ENCODE peak calls at places on chromosomes 5 and 9, in four cellular contexts. O, W, L and J are unnamed samples.

GRCh38 chr5:154858972-154859950 is 834 bp downstream of the CNOT8 start:
- DNase-seq in O (no peak), W (no peak), L (no peak), J (no peak)

GRCh38 chr9:115042781-115043509 is 75.0 kb downstream of the TNC start:
- DNase-seq in L (no peak), W (no peak), O (no peak), J (no peak)

GRCh38 chr9:127644943-127645342 is 32.9 kb downstream of the STXBP1 start:
- DNase-seq in L (no peak), O (no peak), W (no peak), J (peak)

GRCh38 chr5:177023247-177023703 is 779 bp downstream of the ZNF346 start:
- DNase-seq in O (no peak), W (no peak), L (no peak), J (peak)

GRCh38 chr5:179313849-179314521 is 31.3 kb downstream of the ADAMTS2 start:
- DNase-seq in O (peak), W (peak), L (peak), J (no peak)

GRCh38 chr5:147613359-147613758 is 103.5 kb upstream of the DPYSL3 start:
- DNase-seq in W (no peak), O (no peak), L (no peak), J (no peak)

GRCh38 chr5:105581988-105582690 is 2019.5 kb upstream of the NUDT12 start:
- DNase-seq in W (no peak), L (no peak), O (no peak), J (no peak)

GRCh38 chr5:72140711-72141110 is 33.4 kb downstream of the MAP1B start:
- DNase-seq in W (no peak), L (no peak), O (no peak), J (no peak)

GRCh38 chr9:102237094-102237493 is 498.6 kb upstream of the GRIN3A start:
- DNase-seq in L (no peak), W (no peak), O (no peak), J (no peak)

GRCh38 chr5:74123928-74124327 is 497.9 kb downstream of the ARHGEF28 start:
- DNase-seq in W (no peak), O (no peak), L (no peak), J (no peak)

GRCh38 chr5:114412509-114413171 is 50.8 kb downstream of the KCNN2 start:
- DNase-seq in L (no peak), O (no peak), W (no peak), J (no peak)

GRCh38 chr5:114210662-114211061 is 151.2 kb upstream of the KCNN2 start:
- DNase-seq in O (no peak), W (no peak), L (no peak), J (no peak)

GRCh38 chr5:74294231-74294705 is 346.3 kb downstream of the ENC1 start:
- DNase-seq in W (no peak), O (no peak), L (peak), J (no peak)

GRCh38 chr9:133351908-133352634 is 4.1 kb downstream of the RPL7A start:
- DNase-seq in O (no peak), L (no peak), W (no peak), J (peak)

GRCh38 chr9:120413121-120414048 is 166.6 kb downstream of the CDK5RAP2 start:
- DNase-seq in O (no peak), L (no peak), W (no peak), J (no peak)

GRCh38 chr9:70484232-70485130 is 70.0 kb upstream of the KLF9 start:
- DNase-seq in W (no peak), L (no peak), O (peak), J (peak)

GRCh38 chr5:179858241-179858585 is 404 bp downstream of the MRNIP start:
- DNase-seq in W (peak), L (no peak), O (peak), J (no peak)

GRCh38 chr9:137312852-137313325 is 10.8 kb upstream of the NRARP start:
- DNase-seq in O (no peak), L (no peak), W (peak), J (no peak)

GRCh38 chr9:124011460-124012301 is at the start of gene LHX2:
- DNase-seq in W (no peak), L (peak), O (peak), J (peak)

GRCh38 chr9:86041331-86041741 is 58.0 kb downstream of the GOLM1 start:
- DNase-seq in O (no peak), W (no peak), L (no peak), J (no peak)

GRCh38 chr9:95077766-95078382 is 239.6 kb downstream of the FANCC start:
- DNase-seq in O (peak), W (peak), L (peak), J (no peak)

GRCh38 chr5:139378941-139379361 is 4.1 kb downstream of the SLC23A1 start:
- DNase-seq in O (no peak), W (peak), L (no peak), J (no peak)

GRCh38 chr5:136192526-136193395 is at the start of gene SMIM32:
- DNase-seq in O (no peak), L (no peak), W (peak), J (peak)

GRCh38 chr5:136193396-136193935 is 504 bp upstream of the SMIM32 start:
- DNase-seq in O (no peak), L (no peak), W (peak), J (no peak)

GRCh38 chr5:136190904-136191303 is 2.1 kb downstream of the SMIM32 start:
- DNase-seq in L (no peak), O (no peak), W (no peak), J (no peak)

GRCh38 chr5:136192015-136192525 is 892 bp downstream of the SMIM32 start:
- DNase-seq in W (peak), O (no peak), L (no peak), J (no peak)

DNA sequence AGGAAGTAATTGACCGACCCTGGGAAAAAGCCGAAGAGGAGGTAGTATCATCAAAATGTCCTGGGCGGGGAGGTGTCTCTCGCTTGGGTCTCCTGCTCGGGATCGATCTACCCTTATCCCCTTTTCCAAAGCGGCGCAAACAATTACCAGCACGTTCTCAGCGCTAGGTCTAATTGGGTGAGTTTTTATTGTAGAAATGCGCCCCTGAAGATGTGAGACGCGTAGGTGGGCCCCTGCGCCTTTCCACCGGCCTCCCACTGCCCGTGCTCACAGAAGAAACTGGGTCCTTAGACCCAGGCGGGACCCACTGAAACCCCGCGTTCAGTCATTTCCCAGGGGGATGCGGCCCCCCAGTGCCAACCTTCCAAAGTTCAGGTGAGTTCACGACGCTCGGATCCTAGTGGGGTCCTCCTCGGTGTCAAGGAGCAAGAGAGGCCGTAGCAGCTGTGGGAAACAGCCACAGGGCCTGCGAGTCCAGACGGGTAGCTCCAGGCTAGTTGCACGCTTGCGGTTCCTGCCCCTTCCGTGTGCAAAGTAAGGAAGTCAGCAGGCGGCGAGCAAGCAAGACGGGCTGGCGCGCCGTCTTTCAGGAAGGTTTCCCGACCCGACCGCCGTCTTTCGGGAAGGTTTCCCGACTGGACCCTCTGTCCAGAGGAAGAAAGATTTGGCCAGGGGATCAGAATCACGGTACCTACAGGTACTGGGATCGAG is 1.5 kb downstream of the SMIM32 start:
- DNase-seq in W (peak), L (no peak), O (no peak), J (peak)
- H3K27ac ChIP-seq in W (no peak), L (no peak), O (no peak), J (no peak)

GRCh38 chr5:132428811-132429440 is 59.4 kb downstream of the SLC22A5 start:
- DNase-seq in W (no peak), O (no peak), L (no peak), J (no peak)
- H3K27ac ChIP-seq in W (peak), O (peak), L (no peak), J (no peak)

GRCh38 chr5:135235002-135235401 is 164.0 kb downstream of the MACROH2A1 start:
- DNase-seq in W (no peak), O (no peak), L (no peak), J (no peak)
- H3K27ac ChIP-seq in W (no peak), O (no peak), L (no peak), J (no peak)

DNA sequence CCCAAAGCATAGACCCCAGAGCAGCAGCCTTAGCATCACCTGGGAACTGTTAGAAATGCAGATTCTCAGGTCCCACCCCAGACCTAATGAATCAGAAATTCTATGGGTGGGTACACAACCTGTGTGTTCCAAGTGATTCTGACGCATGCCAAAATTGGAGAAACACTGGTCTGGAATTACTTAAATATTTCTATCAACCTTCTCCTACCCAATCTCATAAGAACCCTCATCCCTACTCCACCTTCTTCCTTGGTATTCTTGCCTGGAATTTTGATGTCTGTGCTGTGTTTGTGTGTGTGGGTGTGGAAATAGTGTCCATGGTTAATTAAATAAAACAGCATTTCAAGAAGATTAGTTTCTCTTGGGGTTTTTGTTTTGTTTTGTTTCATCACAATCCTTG is 111.8 kb downstream of the CEMIP2 start:
- DNase-seq in O (no peak), W (no peak), L (no peak), J (no peak)
- H3K27ac ChIP-seq in O (no peak), W (no peak), L (no peak), J (no peak)

DNA sequence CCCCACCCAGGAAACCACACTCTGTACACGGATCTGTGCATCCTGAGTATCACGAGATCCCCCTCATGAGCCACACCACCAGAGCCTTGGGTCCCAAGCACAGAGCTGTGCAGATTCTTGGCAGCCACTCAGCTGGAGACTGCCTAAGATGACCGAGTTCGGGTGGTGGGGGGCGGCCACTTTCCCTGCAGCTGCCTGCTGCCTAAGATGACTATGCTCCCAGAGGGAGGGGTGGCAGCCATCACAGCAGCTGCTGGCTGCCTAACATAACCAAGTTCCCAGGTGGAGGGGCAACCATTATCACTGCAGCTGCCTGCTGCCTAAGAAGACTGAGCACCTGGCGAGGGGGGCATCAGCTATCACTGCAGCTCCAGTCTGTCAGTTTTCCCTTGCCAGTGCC is 48.5 kb upstream of the EFNA5 start:
- DNase-seq in W (no peak), O (no peak), L (no peak), J (no peak)
- H3K27ac ChIP-seq in W (no peak), O (no peak), L (no peak), J (no peak)